ENCODE peak calls at places on chromosomes 2 and 18, in ten cellular contexts. One of them, this sample, is unnamed.

GRCh38 chr2:71548589-71549485 is 95.5 kb downstream of the DYSF start:
- DNase-seq in esophagus muscularis mucosa: no peak
- DNase-seq in pancreas: peak; percentile 63
- DNase-seq in amniotic epithelial cell: peak; percentile 33
- DNase-seq in A549: peak; percentile 86
- DNase-seq in T follicular helper cell: peak; percentile 34
- DNase-seq in activated T-helper 1 cell treated with Interleukin-2 at 50 U/mL for 16 hours: peak; percentile 34
- DNase-seq in cerebellum: peak; percentile 63
- DNase-seq in left cardiac atrium: peak; percentile 79
- DNase-seq in activated CD8-positive, alpha-beta memory T cell treated with anti-CD3 and anti-CD28 coated beads for 48 hours: no peak
- DNase-seq in this sample: peak; percentile 52

GRCh38 chr2:64654993-64655666 is 1.4 kb upstream of the SERTAD2 start:
- DNase-seq in esophagus muscularis mucosa: no peak
- DNase-seq in pancreas: no peak
- DNase-seq in amniotic epithelial cell: no peak
- DNase-seq in A549: peak; percentile 56
- DNase-seq in T follicular helper cell: no peak
- DNase-seq in activated T-helper 1 cell treated with Interleukin-2 at 50 U/mL for 16 hours: no peak
- DNase-seq in cerebellum: no peak
- DNase-seq in left cardiac atrium: no peak
- DNase-seq in activated CD8-positive, alpha-beta memory T cell treated with anti-CD3 and anti-CD28 coated beads for 48 hours: no peak
- DNase-seq in this sample: no peak

GRCh38 chr18:75130591-75131274 is 78.2 kb downstream of the PTGR3 start:
- DNase-seq in esophagus muscularis mucosa: no peak
- DNase-seq in pancreas: no peak
- DNase-seq in amniotic epithelial cell: no peak
- DNase-seq in A549: no peak
- DNase-seq in T follicular helper cell: no peak
- DNase-seq in activated T-helper 1 cell treated with Interleukin-2 at 50 U/mL for 16 hours: no peak
- DNase-seq in cerebellum: no peak
- DNase-seq in left cardiac atrium: no peak
- DNase-seq in activated CD8-positive, alpha-beta memory T cell treated with anti-CD3 and anti-CD28 coated beads for 48 hours: no peak
- DNase-seq in this sample: no peak

GRCh38 chr2:238216651-238217184 is 13.2 kb upstream of the ILKAP start:
- DNase-seq in esophagus muscularis mucosa: no peak
- DNase-seq in pancreas: no peak
- DNase-seq in amniotic epithelial cell: no peak
- DNase-seq in A549: no peak
- DNase-seq in T follicular helper cell: no peak
- DNase-seq in activated T-helper 1 cell treated with Interleukin-2 at 50 U/mL for 16 hours: no peak
- DNase-seq in cerebellum: no peak
- DNase-seq in left cardiac atrium: no peak
- DNase-seq in activated CD8-positive, alpha-beta memory T cell treated with anti-CD3 and anti-CD28 coated beads for 48 hours: no peak
- DNase-seq in this sample: peak; percentile 59

GRCh38 chr2:88748005-88748404 is 56.5 kb downstream of the RPIA start:
- DNase-seq in esophagus muscularis mucosa: no peak
- DNase-seq in pancreas: no peak
- DNase-seq in amniotic epithelial cell: no peak
- DNase-seq in A549: no peak
- DNase-seq in T follicular helper cell: no peak
- DNase-seq in activated T-helper 1 cell treated with Interleukin-2 at 50 U/mL for 16 hours: no peak
- DNase-seq in cerebellum: no peak
- DNase-seq in left cardiac atrium: no peak
- DNase-seq in activated CD8-positive, alpha-beta memory T cell treated with anti-CD3 and anti-CD28 coated beads for 48 hours: no peak
- DNase-seq in this sample: no peak

GRCh38 chr2:147483293-147483669 is 361.5 kb upstream of the ACVR2A start:
- DNase-seq in esophagus muscularis mucosa: no peak
- DNase-seq in pancreas: no peak
- DNase-seq in amniotic epithelial cell: no peak
- DNase-seq in A549: no peak
- DNase-seq in T follicular helper cell: no peak
- DNase-seq in activated T-helper 1 cell treated with Interleukin-2 at 50 U/mL for 16 hours: no peak
- DNase-seq in cerebellum: no peak
- DNase-seq in left cardiac atrium: no peak
- DNase-seq in activated CD8-positive, alpha-beta memory T cell treated with anti-CD3 and anti-CD28 coated beads for 48 hours: no peak
- DNase-seq in this sample: no peak

GRCh38 chr2:159617651-159618050 is 1.3 kb upstream of the BAZ2B start:
- DNase-seq in esophagus muscularis mucosa: no peak
- DNase-seq in pancreas: peak; percentile 49
- DNase-seq in amniotic epithelial cell: no peak
- DNase-seq in A549: no peak
- DNase-seq in T follicular helper cell: no peak
- DNase-seq in activated T-helper 1 cell treated with Interleukin-2 at 50 U/mL for 16 hours: no peak
- DNase-seq in cerebellum: peak; percentile 45
- DNase-seq in left cardiac atrium: no peak
- DNase-seq in activated CD8-positive, alpha-beta memory T cell treated with anti-CD3 and anti-CD28 coated beads for 48 hours: no peak
- DNase-seq in this sample: peak; percentile 80

GRCh38 chr18:78974115-78974740 is 5.4 kb upstream of the SALL3 start:
- DNase-seq in esophagus muscularis mucosa: no peak
- DNase-seq in pancreas: no peak
- DNase-seq in amniotic epithelial cell: no peak
- DNase-seq in A549: no peak
- DNase-seq in T follicular helper cell: no peak
- DNase-seq in activated T-helper 1 cell treated with Interleukin-2 at 50 U/mL for 16 hours: no peak
- DNase-seq in cerebellum: no peak
- DNase-seq in left cardiac atrium: no peak
- DNase-seq in activated CD8-positive, alpha-beta memory T cell treated with anti-CD3 and anti-CD28 coated beads for 48 hours: no peak
- DNase-seq in this sample: no peak

GRCh38 chr2:200350796-200351195 is 44.3 kb downstream of the SPATS2L start:
- DNase-seq in esophagus muscularis mucosa: no peak
- DNase-seq in pancreas: no peak
- DNase-seq in amniotic epithelial cell: peak; percentile 78
- DNase-seq in A549: no peak
- DNase-seq in T follicular helper cell: no peak
- DNase-seq in activated T-helper 1 cell treated with Interleukin-2 at 50 U/mL for 16 hours: no peak
- DNase-seq in cerebellum: no peak
- DNase-seq in left cardiac atrium: no peak
- DNase-seq in activated CD8-positive, alpha-beta memory T cell treated with anti-CD3 and anti-CD28 coated beads for 48 hours: no peak
- DNase-seq in this sample: no peak

GRCh38 chr2:17442334-17442733 is 75.9 kb downstream of the RAD51AP2 start:
- DNase-seq in esophagus muscularis mucosa: no peak
- DNase-seq in pancreas: no peak
- DNase-seq in amniotic epithelial cell: peak; percentile 38
- DNase-seq in A549: no peak
- DNase-seq in T follicular helper cell: no peak
- DNase-seq in activated T-helper 1 cell treated with Interleukin-2 at 50 U/mL for 16 hours: no peak
- DNase-seq in cerebellum: no peak
- DNase-seq in left cardiac atrium: no peak
- DNase-seq in activated CD8-positive, alpha-beta memory T cell treated with anti-CD3 and anti-CD28 coated beads for 48 hours: no peak
- DNase-seq in this sample: no peak

GRCh38 chr18:56748698-56749268 is 97.6 kb downstream of the WDR7 start:
- DNase-seq in esophagus muscularis mucosa: no peak
- DNase-seq in pancreas: no peak
- DNase-seq in amniotic epithelial cell: peak; percentile 42
- DNase-seq in A549: peak; percentile 7
- DNase-seq in T follicular helper cell: no peak
- DNase-seq in activated T-helper 1 cell treated with Interleukin-2 at 50 U/mL for 16 hours: no peak
- DNase-seq in cerebellum: peak; percentile 42
- DNase-seq in left cardiac atrium: no peak
- DNase-seq in activated CD8-positive, alpha-beta memory T cell treated with anti-CD3 and anti-CD28 coated beads for 48 hours: no peak
- DNase-seq in this sample: peak; percentile 74

GRCh38 chr2:875687-876615 is 74.7 kb upstream of the SNTG2 start:
- DNase-seq in esophagus muscularis mucosa: no peak
- DNase-seq in pancreas: no peak
- DNase-seq in amniotic epithelial cell: no peak
- DNase-seq in A549: no peak
- DNase-seq in T follicular helper cell: no peak
- DNase-seq in activated T-helper 1 cell treated with Interleukin-2 at 50 U/mL for 16 hours: no peak
- DNase-seq in cerebellum: no peak
- DNase-seq in left cardiac atrium: no peak
- DNase-seq in activated CD8-positive, alpha-beta memory T cell treated with anti-CD3 and anti-CD28 coated beads for 48 hours: no peak
- DNase-seq in this sample: no peak

GRCh38 chr18:10442551-10442971 is 11.9 kb upstream of the APCDD1 start:
- DNase-seq in esophagus muscularis mucosa: peak; percentile 78
- DNase-seq in pancreas: no peak
- DNase-seq in amniotic epithelial cell: no peak
- DNase-seq in A549: no peak
- DNase-seq in T follicular helper cell: no peak
- DNase-seq in activated T-helper 1 cell treated with Interleukin-2 at 50 U/mL for 16 hours: no peak
- DNase-seq in cerebellum: no peak
- DNase-seq in left cardiac atrium: no peak
- DNase-seq in activated CD8-positive, alpha-beta memory T cell treated with anti-CD3 and anti-CD28 coated beads for 48 hours: no peak
- DNase-seq in this sample: no peak

GRCh38 chr2:85926931-85927527 is 38.2 kb upstream of the ST3GAL5 start:
- DNase-seq in esophagus muscularis mucosa: no peak
- DNase-seq in pancreas: no peak
- DNase-seq in amniotic epithelial cell: peak; percentile 87
- DNase-seq in A549: no peak
- DNase-seq in T follicular helper cell: no peak
- DNase-seq in activated T-helper 1 cell treated with Interleukin-2 at 50 U/mL for 16 hours: no peak
- DNase-seq in cerebellum: no peak
- DNase-seq in left cardiac atrium: no peak
- DNase-seq in activated CD8-positive, alpha-beta memory T cell treated with anti-CD3 and anti-CD28 coated beads for 48 hours: no peak
- DNase-seq in this sample: no peak

GRCh38 chr2:28654981-28655322 is 96.7 kb upstream of the PPP1CB start:
- DNase-seq in esophagus muscularis mucosa: no peak
- DNase-seq in pancreas: no peak
- DNase-seq in amniotic epithelial cell: peak; percentile 77
- DNase-seq in A549: no peak
- DNase-seq in T follicular helper cell: no peak
- DNase-seq in activated T-helper 1 cell treated with Interleukin-2 at 50 U/mL for 16 hours: no peak
- DNase-seq in cerebellum: no peak
- DNase-seq in left cardiac atrium: no peak
- DNase-seq in activated CD8-positive, alpha-beta memory T cell treated with anti-CD3 and anti-CD28 coated beads for 48 hours: no peak
- DNase-seq in this sample: no peak

GRCh38 chr18:31176531-31176930 is 13.9 kb upstream of the DSC1 start:
- DNase-seq in esophagus muscularis mucosa: no peak
- DNase-seq in pancreas: no peak
- DNase-seq in amniotic epithelial cell: peak; percentile 27
- DNase-seq in A549: no peak
- DNase-seq in T follicular helper cell: no peak
- DNase-seq in activated T-helper 1 cell treated with Interleukin-2 at 50 U/mL for 16 hours: no peak
- DNase-seq in cerebellum: no peak
- DNase-seq in left cardiac atrium: no peak
- DNase-seq in activated CD8-positive, alpha-beta memory T cell treated with anti-CD3 and anti-CD28 coated beads for 48 hours: no peak
- DNase-seq in this sample: no peak

GRCh38 chr2:44741507-44741906 is 200.0 kb upstream of the SIX3 start:
- DNase-seq in esophagus muscularis mucosa: no peak
- DNase-seq in pancreas: no peak
- DNase-seq in amniotic epithelial cell: no peak
- DNase-seq in A549: no peak
- DNase-seq in T follicular helper cell: no peak
- DNase-seq in activated T-helper 1 cell treated with Interleukin-2 at 50 U/mL for 16 hours: no peak
- DNase-seq in cerebellum: no peak
- DNase-seq in left cardiac atrium: no peak
- DNase-seq in activated CD8-positive, alpha-beta memory T cell treated with anti-CD3 and anti-CD28 coated beads for 48 hours: no peak
- DNase-seq in this sample: no peak

GRCh38 chr2:67311536-67311935 is 85.6 kb upstream of the ETAA1 start:
- DNase-seq in esophagus muscularis mucosa: no peak
- DNase-seq in pancreas: no peak
- DNase-seq in amniotic epithelial cell: peak; percentile 91
- DNase-seq in A549: no peak
- DNase-seq in T follicular helper cell: no peak
- DNase-seq in activated T-helper 1 cell treated with Interleukin-2 at 50 U/mL for 16 hours: no peak
- DNase-seq in cerebellum: no peak
- DNase-seq in left cardiac atrium: no peak
- DNase-seq in activated CD8-positive, alpha-beta memory T cell treated with anti-CD3 and anti-CD28 coated beads for 48 hours: no peak
- DNase-seq in this sample: no peak

GRCh38 chr2:240832816-240833497 is 12.9 kb upstream of the KIF1A start:
- DNase-seq in esophagus muscularis mucosa: no peak
- DNase-seq in pancreas: no peak
- DNase-seq in amniotic epithelial cell: no peak
- DNase-seq in A549: no peak
- DNase-seq in T follicular helper cell: no peak
- DNase-seq in activated T-helper 1 cell treated with Interleukin-2 at 50 U/mL for 16 hours: no peak
- DNase-seq in cerebellum: no peak
- DNase-seq in left cardiac atrium: no peak
- DNase-seq in activated CD8-positive, alpha-beta memory T cell treated with anti-CD3 and anti-CD28 coated beads for 48 hours: no peak
- DNase-seq in this sample: no peak

GRCh38 chr18:6629635-6630140 is 99.8 kb upstream of the ARHGAP28 start:
- DNase-seq in esophagus muscularis mucosa: no peak
- DNase-seq in pancreas: no peak
- DNase-seq in amniotic epithelial cell: peak; percentile 91
- DNase-seq in A549: no peak
- DNase-seq in T follicular helper cell: no peak
- DNase-seq in activated T-helper 1 cell treated with Interleukin-2 at 50 U/mL for 16 hours: no peak
- DNase-seq in cerebellum: no peak
- DNase-seq in left cardiac atrium: no peak
- DNase-seq in activated CD8-positive, alpha-beta memory T cell treated with anti-CD3 and anti-CD28 coated beads for 48 hours: no peak
- DNase-seq in this sample: no peak

GRCh38 chr2:156536534-156536933 is 100.4 kb downstream of the GPD2 start:
- DNase-seq in esophagus muscularis mucosa: no peak
- DNase-seq in pancreas: no peak
- DNase-seq in amniotic epithelial cell: no peak
- DNase-seq in A549: no peak
- DNase-seq in T follicular helper cell: no peak
- DNase-seq in activated T-helper 1 cell treated with Interleukin-2 at 50 U/mL for 16 hours: no peak
- DNase-seq in cerebellum: no peak
- DNase-seq in left cardiac atrium: no peak
- DNase-seq in activated CD8-positive, alpha-beta memory T cell treated with anti-CD3 and anti-CD28 coated beads for 48 hours: no peak
- DNase-seq in this sample: no peak

GRCh38 chr2:118967124-118967880 is 25.3 kb downstream of the MARCO start:
- DNase-seq in esophagus muscularis mucosa: peak; percentile 89
- DNase-seq in pancreas: no peak
- DNase-seq in amniotic epithelial cell: no peak
- DNase-seq in A549: no peak
- DNase-seq in T follicular helper cell: no peak
- DNase-seq in activated T-helper 1 cell treated with Interleukin-2 at 50 U/mL for 16 hours: no peak
- DNase-seq in cerebellum: no peak
- DNase-seq in left cardiac atrium: no peak
- DNase-seq in activated CD8-positive, alpha-beta memory T cell treated with anti-CD3 and anti-CD28 coated beads for 48 hours: no peak
- DNase-seq in this sample: no peak

GRCh38 chr18:60377778-60378469 is 5.3 kb upstream of the MC4R start:
- DNase-seq in esophagus muscularis mucosa: no peak
- DNase-seq in pancreas: no peak
- DNase-seq in amniotic epithelial cell: no peak
- DNase-seq in A549: no peak
- DNase-seq in T follicular helper cell: no peak
- DNase-seq in activated T-helper 1 cell treated with Interleukin-2 at 50 U/mL for 16 hours: no peak
- DNase-seq in cerebellum: no peak
- DNase-seq in left cardiac atrium: no peak
- DNase-seq in activated CD8-positive, alpha-beta memory T cell treated with anti-CD3 and anti-CD28 coated beads for 48 hours: no peak
- DNase-seq in this sample: no peak

GRCh38 chr2:41963661-41964525 is 83.9 kb upstream of the PKDCC start:
- DNase-seq in esophagus muscularis mucosa: no peak
- DNase-seq in pancreas: peak; percentile 38
- DNase-seq in amniotic epithelial cell: peak; percentile 77
- DNase-seq in A549: no peak
- DNase-seq in T follicular helper cell: no peak
- DNase-seq in activated T-helper 1 cell treated with Interleukin-2 at 50 U/mL for 16 hours: no peak
- DNase-seq in cerebellum: no peak
- DNase-seq in left cardiac atrium: peak; percentile 78
- DNase-seq in activated CD8-positive, alpha-beta memory T cell treated with anti-CD3 and anti-CD28 coated beads for 48 hours: no peak
- DNase-seq in this sample: no peak

GRCh38 chr2:219706823-219707281 is 79.4 kb downstream of the SLC4A3 start:
- DNase-seq in esophagus muscularis mucosa: no peak
- DNase-seq in pancreas: no peak
- DNase-seq in amniotic epithelial cell: peak; percentile 71
- DNase-seq in A549: no peak
- DNase-seq in T follicular helper cell: no peak
- DNase-seq in activated T-helper 1 cell treated with Interleukin-2 at 50 U/mL for 16 hours: no peak
- DNase-seq in cerebellum: no peak
- DNase-seq in left cardiac atrium: no peak
- DNase-seq in activated CD8-positive, alpha-beta memory T cell treated with anti-CD3 and anti-CD28 coated beads for 48 hours: no peak
- DNase-seq in this sample: no peak

GRCh38 chr18:5979176-5979888 is 84.0 kb upstream of the TMEM200C start:
- DNase-seq in esophagus muscularis mucosa: peak; percentile 79
- DNase-seq in pancreas: no peak
- DNase-seq in amniotic epithelial cell: no peak
- DNase-seq in A549: no peak
- DNase-seq in T follicular helper cell: no peak
- DNase-seq in activated T-helper 1 cell treated with Interleukin-2 at 50 U/mL for 16 hours: no peak
- DNase-seq in cerebellum: no peak
- DNase-seq in left cardiac atrium: no peak
- DNase-seq in activated CD8-positive, alpha-beta memory T cell treated with anti-CD3 and anti-CD28 coated beads for 48 hours: no peak
- DNase-seq in this sample: no peak